ENCODE peak calls at places on chromosomes 1 and 21, in four cellular contexts. G, T, D and L are unnamed samples.

GRCh38 chr1:114956570-114956969 is 73.1 kb upstream of the TSHB start:
- DNase-seq in G (no peak), T (no peak), D (no peak), L (peak; percentile 14)

GRCh38 chr1:15625224-15625917 is 8.1 kb downstream of the DDI2 start:
- DNase-seq in G (no peak), T (no peak), D (no peak), L (no peak)

GRCh38 chr1:211241071-211241470 is 18.1 kb upstream of the RCOR3 start:
- DNase-seq in G (no peak), T (no peak), D (no peak), L (no peak)

GRCh38 chr1:99745061-99745460 is 21.4 kb downstream of the FRRS1 start:
- DNase-seq in G (no peak), T (no peak), D (no peak), L (no peak)

GRCh38 chr1:12434174-12434573 is 183.8 kb downstream of the DHRS3 start:
- DNase-seq in G (peak; percentile 73), T (peak; percentile 86), D (no peak), L (peak; percentile 88)

GRCh38 chr1:162908780-162909179 is 47.8 kb upstream of the CCDC190 start:
- DNase-seq in G (no peak), T (peak; percentile 91), D (no peak), L (peak; percentile 73)

GRCh38 chr1:50251592-50252165 is 143.0 kb downstream of the ELAVL4 start:
- DNase-seq in G (no peak), T (no peak), D (no peak), L (no peak)

GRCh38 chr1:235566092-235566491 is 61.8 kb upstream of the B3GALNT2 start:
- DNase-seq in G (no peak), T (no peak), D (no peak), L (no peak)

GRCh38 chr1:166972827-166973226 is 2.5 kb downstream of the ILDR2 start:
- DNase-seq in G (no peak), T (no peak), D (no peak), L (no peak)

GRCh38 chr1:217911908-217912307 is 280.8 kb downstream of the SPATA17 start:
- DNase-seq in G (no peak), T (no peak), D (no peak), L (no peak)

GRCh38 chr1:10544239-10544638 is 69.5 kb downstream of the PEX14 start:
- DNase-seq in G (no peak), T (no peak), D (no peak), L (no peak)

GRCh38 chr1:14538335-14538734 is 60.1 kb upstream of the KAZN start:
- DNase-seq in G (no peak), T (no peak), D (peak; percentile 25), L (no peak)

GRCh38 chr1:204074274-204075115 is 1.6 kb downstream of the SOX13 start:
- DNase-seq in G (no peak), T (peak; percentile 52), D (no peak), L (peak; percentile 80)

GRCh38 chr21:42447732-42448131 is 44.0 kb downstream of the UBASH3A start:
- DNase-seq in G (no peak), T (no peak), D (no peak), L (no peak)

GRCh38 chr1:17420361-17420760 is 19.1 kb downstream of the RCC2 start:
- DNase-seq in G (no peak), T (no peak), D (no peak), L (no peak)
- TF ChIP-seq FOS in G (no peak), T (no peak), D (no peak), L (no peak)

GRCh38 chr1:160208179-160209040 is 3.2 kb downstream of the PEA15 start:
- DNase-seq in G (no peak), T (no peak), D (no peak), L (peak; percentile 46)
- H3K9ac ChIP-seq in G (no peak overlapping the region), T (peak overlapping the region; percentile 17), D (no peak overlapping the region), L (no peak overlapping the region)

DNA sequence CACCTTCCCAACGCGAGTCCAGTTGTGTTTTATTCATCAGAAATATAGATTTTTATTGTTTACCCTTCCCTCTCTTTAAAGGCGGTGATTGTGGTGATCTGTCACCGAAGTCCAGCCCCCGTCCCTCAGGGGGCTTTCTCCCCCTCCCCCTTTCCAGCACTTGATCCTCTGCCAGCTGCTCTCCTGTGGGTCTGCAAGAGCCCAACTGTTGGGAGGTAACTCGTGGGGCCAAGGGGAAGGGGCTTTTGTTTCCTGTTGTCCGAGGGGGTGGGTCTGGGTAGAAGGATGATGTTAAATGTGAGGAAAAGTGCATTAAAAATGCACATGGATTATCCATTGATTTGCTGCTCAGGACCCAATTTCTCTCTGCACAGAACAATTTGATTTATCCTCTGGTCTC is 175.9 kb downstream of the RHOU start:
- DNase-seq in G (no peak), T (no peak), D (no peak), L (no peak)
- TF ChIP-seq FOS in G (no peak), T (no peak), D (no peak), L (no peak)

GRCh38 chr1:26305667-26306289 is 658 bp downstream of the UBXN11 start:
- DNase-seq in G (no peak), T (no peak), D (no peak), L (peak; percentile 13)

GRCh38 chr1:26302733-26303405 is 3.6 kb downstream of the UBXN11 start:
- DNase-seq in G (no peak), T (peak; percentile 88), D (no peak), L (no peak)

GRCh38 chr1:26306290-26307221 is at the start of gene UBXN11:
- DNase-seq in G (peak; percentile 87), T (peak; percentile 94), D (peak; percentile 99), L (peak; percentile 95)

DNA sequence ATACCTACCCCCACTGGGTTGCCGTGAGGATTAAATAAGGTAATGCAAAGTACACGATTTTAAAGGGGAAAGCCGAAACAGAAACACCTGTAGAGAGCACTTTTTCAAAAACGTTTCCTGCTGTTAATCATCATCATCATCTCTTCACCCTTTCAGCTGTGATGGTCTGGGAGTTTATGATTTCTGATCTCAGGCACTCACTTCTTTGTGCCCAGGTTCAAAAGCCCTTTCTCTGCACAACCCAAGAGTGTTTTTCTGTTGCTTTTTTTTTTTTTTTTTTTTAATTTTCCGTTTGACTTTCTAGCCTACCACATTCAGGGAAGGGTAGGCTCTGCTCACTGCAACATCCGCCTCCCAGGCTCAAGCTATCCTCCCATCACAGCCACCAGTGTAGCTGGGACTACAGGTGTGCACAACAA is 936 bp upstream of the UBXN11 start:
- DNase-seq in G (no peak), T (no peak), D (no peak), L (no peak)
- H3K9ac ChIP-seq in G (peak overlapping the region; percentile 76), T (no peak overlapping the region), D (peak overlapping the region; percentile 76), L (no peak overlapping the region)

DNA sequence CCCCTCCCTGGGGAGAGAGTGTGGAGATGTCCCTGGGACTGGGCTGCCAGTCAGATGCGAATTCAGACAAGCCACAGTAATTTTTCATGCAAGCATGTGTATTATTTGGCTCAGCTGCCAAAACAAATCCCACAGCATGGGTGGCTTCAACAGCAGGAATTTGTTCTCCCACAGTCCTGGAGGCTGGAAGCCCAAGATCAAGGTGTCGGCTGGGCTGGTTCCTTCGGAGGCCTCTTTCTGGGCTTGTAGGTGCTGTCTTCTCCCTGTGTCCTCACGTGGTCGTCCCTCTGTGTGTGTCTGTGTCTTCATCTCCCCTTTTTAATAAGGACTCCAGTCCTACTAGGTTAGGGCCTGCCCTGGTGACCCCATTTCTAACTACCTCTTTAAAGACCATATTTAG is 91.9 kb upstream of the ACTRT2 start:
- DNase-seq in G (no peak), T (no peak), D (no peak), L (no peak)
- TF ChIP-seq FOS in G (no peak), T (no peak), D (no peak), L (no peak)

DNA sequence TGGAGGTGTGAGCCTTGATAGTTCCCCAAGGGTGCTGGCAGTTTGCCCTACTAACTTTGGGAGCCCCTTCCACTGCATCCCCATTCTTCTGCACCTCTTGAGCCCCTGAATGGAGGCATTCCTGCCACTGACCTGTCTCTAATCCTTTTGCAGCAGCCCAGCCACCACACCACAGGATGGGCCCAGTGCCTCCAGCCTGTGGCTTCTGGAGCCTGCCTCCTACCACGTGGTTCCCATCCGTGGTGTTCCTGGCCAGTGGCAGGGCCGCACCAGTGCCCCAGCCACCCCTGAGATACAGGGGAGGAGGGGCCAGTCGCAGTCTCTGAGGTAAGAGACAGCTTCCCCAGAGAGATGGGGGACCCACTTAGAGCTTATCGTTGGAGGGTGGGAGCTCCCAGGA is 14.4 kb downstream of the INAVA start:
- DNase-seq in G (no peak), T (no peak), D (no peak), L (no peak)
- H3K9ac ChIP-seq in G (no peak overlapping the region), T (no peak overlapping the region), D (no peak overlapping the region), L (no peak overlapping the region)

DNA sequence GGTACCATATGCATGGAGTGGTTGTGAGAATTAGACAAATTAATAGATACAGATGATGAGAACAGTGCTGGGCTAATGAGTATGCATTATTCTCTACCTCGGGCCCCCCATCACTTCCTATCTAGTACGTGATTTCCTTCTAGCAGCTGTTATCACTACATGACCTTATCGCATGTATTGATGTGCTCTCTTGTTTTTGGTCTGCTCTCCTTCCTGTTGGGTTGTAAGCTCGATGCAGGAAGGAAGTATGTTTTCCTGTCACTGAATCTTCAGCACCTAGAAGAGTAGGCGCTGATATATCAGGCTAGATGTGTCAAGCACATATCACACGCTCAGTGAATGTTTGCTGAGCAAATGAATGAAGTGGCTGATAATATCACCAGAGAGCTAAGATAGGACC is 43.9 kb upstream of the IFNAR2 start:
- DNase-seq in G (no peak), T (no peak), D (no peak), L (no peak)
- TF ChIP-seq FOS in G (no peak), T (no peak), D (no peak), L (no peak)

GRCh38 chr1:22586356-22587130 is 23.3 kb downstream of the EPHA8 start:
- DNase-seq in G (no peak), T (no peak), D (no peak), L (no peak)

GRCh38 chr1:22582670-22583635 is 19.7 kb downstream of the EPHA8 start:
- DNase-seq in G (no peak), T (no peak), D (no peak), L (no peak)

GRCh38 chr1:22585471-22585870 is 22.2 kb downstream of the EPHA8 start:
- DNase-seq in G (no peak), T (no peak), D (no peak), L (no peak)

GRCh38 chr1:22584970-22585369 is 21.7 kb downstream of the EPHA8 start:
- DNase-seq in G (no peak), T (no peak), D (no peak), L (no peak)

GRCh38 chr1:22584001-22584557 is 20.8 kb downstream of the EPHA8 start:
- DNase-seq in G (no peak), T (no peak), D (no peak), L (no peak)
- H3K9ac ChIP-seq in G (no peak overlapping the region), T (no peak overlapping the region), D (no peak overlapping the region), L (no peak overlapping the region)